ENCODE peak calls at places on chromosome 7, in five cellular contexts. U is choroid plexus epithelial cell, C is neural progenitor cell, B is GM12878, I is A549. R is an unnamed sample.

GRCh38 chr7:907158-907980 is 31.0 kb downstream of the GET4 start:
- DNase-seq in U (no peak), C (no peak), B (no peak), I (peak; percentile 39), R (no peak)

GRCh38 chr7:738723-739454 is 11.8 kb upstream of the PRKAR1B start:
- DNase-seq in U (no peak), C (no peak), B (no peak), I (no peak), R (no peak)

GRCh38 chr7:142535123-142535779 is 214.0 kb upstream of the PRSS1 start:
- DNase-seq in U (peak; percentile 93), C (peak; percentile 89), B (peak; percentile 20), I (peak; percentile 76), R (no peak)

GRCh38 chr7:128888756-128889095 is 21.8 kb downstream of the KCP start:
- DNase-seq in U (no peak), C (no peak), B (no peak), I (no peak), R (no peak)

GRCh38 chr7:156145996-156146395 is 333.7 kb upstream of the SHH start:
- DNase-seq in U (no peak), C (no peak), B (no peak), I (no peak), R (no peak)

GRCh38 chr7:47414342-47415288 is 167.3 kb downstream of the TNS3 start:
- DNase-seq in U (no peak), C (no peak), B (no peak), I (no peak), R (no peak)

GRCh38 chr7:111639894-111640293 is 77.6 kb upstream of the IMMP2L start:
- DNase-seq in U (peak; percentile 37), C (no peak), B (no peak), I (no peak), R (no peak)

GRCh38 chr7:41855798-41856197 is 152.9 kb upstream of the INHBA start:
- DNase-seq in U (no peak), C (no peak), B (no peak), I (no peak), R (no peak)

DNA sequence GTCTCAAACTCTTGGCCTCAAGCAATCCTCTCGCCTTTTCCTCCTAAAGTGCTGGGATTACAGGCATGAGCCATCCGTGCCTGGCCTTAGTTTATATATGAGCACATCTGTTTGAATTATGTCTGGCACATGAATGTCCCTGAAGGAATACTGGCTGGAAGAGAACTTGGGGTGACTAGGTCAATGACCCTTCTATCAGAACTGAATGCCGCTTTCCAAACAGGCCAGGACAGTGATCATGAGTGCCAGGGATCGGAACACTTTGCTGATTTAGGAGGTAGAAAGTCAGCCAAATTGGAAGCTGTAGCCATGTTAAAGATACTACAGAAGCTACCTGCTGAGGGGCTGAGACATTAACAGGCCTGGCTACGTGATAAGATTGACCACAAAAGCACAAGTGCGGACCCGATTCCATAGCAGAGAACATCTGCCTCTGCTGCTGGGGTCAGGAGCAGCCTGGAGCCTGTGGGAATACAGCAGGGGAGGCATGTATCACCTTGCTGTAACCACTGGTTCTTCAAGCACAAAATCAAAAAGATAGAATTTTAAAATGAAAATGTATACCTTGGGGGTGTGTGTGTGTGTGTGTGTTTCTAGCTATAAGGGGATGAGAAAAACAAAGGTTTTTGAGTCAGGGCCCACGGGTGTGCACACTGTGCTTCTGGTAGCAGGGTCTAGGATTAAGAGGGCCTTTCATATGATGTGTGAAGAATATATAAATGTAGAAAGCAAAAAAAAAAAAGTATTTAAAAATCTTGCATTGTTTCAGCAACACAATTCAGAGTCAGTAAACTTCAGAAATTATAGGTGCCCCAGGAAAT is 293.7 kb downstream of the BBS9 start:
- DNase-seq in U (no peak), C (no peak), B (no peak), I (no peak), R (no peak)
- H3K4me3 ChIP-seq in U (no peak overlapping the region), C (no peak overlapping the region), B (no peak overlapping the region), I (no peak overlapping the region), R (no peak overlapping the region)

DNA sequence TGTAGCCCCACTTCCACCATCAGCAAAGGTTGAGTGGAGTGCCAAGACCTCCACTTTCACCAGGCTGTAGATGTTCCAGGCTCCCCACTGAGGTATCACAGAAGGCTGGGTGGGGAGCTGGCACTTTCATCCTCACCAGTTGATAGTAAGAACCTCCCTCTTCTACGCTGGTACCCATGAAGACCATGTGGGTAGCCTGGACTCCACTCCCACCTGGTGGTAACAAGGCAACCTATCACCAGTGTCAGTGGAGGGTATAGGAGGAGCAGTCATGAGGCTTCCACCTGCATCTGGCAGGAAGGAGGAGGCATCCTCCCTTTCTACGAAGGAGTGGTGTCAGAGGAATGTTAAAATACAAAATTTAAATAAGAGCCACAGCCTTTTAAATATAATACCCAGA is 4.4 kb downstream of the SMIM30 start:
- DNase-seq in U (peak; percentile 38), C (peak; percentile 41), B (no peak), I (peak; percentile 19), R (no peak)
- TF ChIP-seq CTCF in U (peak; percentile 41), C (peak; percentile 45), B (peak; percentile 18), I (no peak), R (peak; percentile 25)

GRCh38 chr7:22731781-22732180 is 4.8 kb downstream of the IL6 start:
- DNase-seq in U (no peak), C (no peak), B (no peak), I (no peak), R (no peak)

GRCh38 chr7:22732556-22733126 is 5.6 kb downstream of the IL6 start:
- DNase-seq in U (peak; percentile 49), C (no peak), B (no peak), I (peak; percentile 28), R (no peak)

GRCh38 chr7:22730921-22731654 is 4.1 kb downstream of the IL6 start:
- DNase-seq in U (peak; percentile 61), C (no peak), B (no peak), I (peak; percentile 34), R (no peak)

GRCh38 chr7:22729180-22729579 is 2.2 kb downstream of the IL6 start:
- DNase-seq in U (no peak), C (no peak), B (no peak), I (no peak), R (no peak)

GRCh38 chr7:22733761-22734160 is 6.8 kb downstream of the IL6 start:
- DNase-seq in U (no peak), C (no peak), B (no peak), I (no peak), R (no peak)
- H3K4me3 ChIP-seq in U (no peak overlapping the region), C (no peak overlapping the region), B (no peak overlapping the region), I (no peak overlapping the region), R (no peak overlapping the region)

DNA sequence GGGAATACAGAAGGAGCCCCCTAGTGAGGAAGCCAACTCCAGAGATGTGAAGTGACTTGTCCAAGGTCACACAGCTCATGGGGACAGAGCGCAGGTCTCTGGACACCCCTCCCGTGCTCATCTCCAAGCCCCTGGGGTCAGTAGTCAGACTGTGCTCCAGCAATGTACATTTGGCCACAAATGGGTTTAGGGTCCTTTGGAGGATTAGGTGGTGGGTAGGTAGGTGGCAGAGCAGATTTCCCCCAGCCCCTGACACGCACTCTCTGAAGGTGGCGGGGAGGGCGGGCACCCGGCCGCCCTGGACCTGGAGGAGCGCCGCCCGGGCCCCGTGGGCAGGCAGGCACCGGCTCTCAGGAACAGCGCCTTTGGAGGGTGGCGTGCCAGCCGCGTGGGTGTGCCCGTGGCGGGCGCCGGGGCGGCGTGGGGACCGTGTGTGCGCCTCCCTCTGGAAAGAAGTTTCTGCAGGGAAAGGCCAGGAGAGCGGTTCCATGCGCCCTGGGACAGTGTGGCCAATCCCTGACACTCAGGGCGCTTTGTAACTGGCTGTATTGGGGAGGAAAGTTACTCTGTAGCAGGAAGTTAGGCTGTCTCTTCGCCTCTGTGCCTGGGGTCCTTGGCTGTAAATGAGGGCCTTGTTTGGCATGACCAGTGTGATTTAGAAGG is 1.0 kb downstream of the WIPF3 start:
- DNase-seq in U (no peak), C (peak; percentile 63), B (no peak), I (peak; percentile 47), R (no peak)
- TF ChIP-seq CTCF in U (no peak), C (peak; percentile 28), B (no peak), I (peak; percentile 38), R (no peak)

GRCh38 chr7:37181550-37181932 is 267.1 kb downstream of the ELMO1 start:
- DNase-seq in U (no peak), C (no peak), B (no peak), I (no peak), R (no peak)
- H3K4me3 ChIP-seq in U (no peak overlapping the region), C (no peak overlapping the region), B (no peak overlapping the region), I (no peak overlapping the region), R (no peak overlapping the region)

GRCh38 chr7:76050545-76050944 is 2.6 kb downstream of the MDH2 start:
- DNase-seq in U (no peak), C (no peak), B (no peak), I (no peak), R (no peak)

GRCh38 chr7:76047811-76048667 is at the start of the genes MDH2 and STYXL1:
- DNase-seq in U (peak; percentile 96), C (peak; percentile 97), B (peak; percentile 82), I (peak; percentile 97), R (peak; percentile 84)

GRCh38 chr7:76049295-76049694 is 1.4 kb downstream of the MDH2 start:
- DNase-seq in U (no peak), C (no peak), B (no peak), I (no peak), R (no peak)

GRCh38 chr7:76047305-76047810 is 442 bp downstream of the STYXL1 start:
- DNase-seq in U (peak; percentile 22), C (no peak), B (no peak), I (no peak), R (no peak)

GRCh38 chr7:76048668-76048988 is 722 bp downstream of the MDH2 start:
- DNase-seq in U (no peak), C (peak; percentile 59), B (no peak), I (peak; percentile 29), R (no peak)
- TF ChIP-seq CTCF in U (peak; percentile 32), C (no peak), B (peak; percentile 19), I (no peak), R (no peak)

GRCh38 chr7:100629117-100629711 is 12.1 kb downstream of the TFR2 start:
- DNase-seq in U (peak; percentile 34), C (peak; percentile 77), B (no peak), I (peak; percentile 72), R (no peak)
- H3K4me3 ChIP-seq in U (no peak overlapping the region), C (no peak overlapping the region), B (no peak overlapping the region), I (no peak overlapping the region), R (no peak overlapping the region)

GRCh38 chr7:30469303-30469702 is 9.3 kb downstream of the NOD1 start:
- DNase-seq in U (peak; percentile 99), C (peak; percentile 85), B (no peak), I (peak; percentile 97), R (no peak)
- TF ChIP-seq CTCF in U (peak; percentile 74), C (peak; percentile 55), B (no peak), I (peak; percentile 35), R (no peak)

R was measured in GM12864.